ENCODE peak calls at places on chromosome 15, in eight cellular contexts. One of them, this sample, is unnamed.

GRCh38 chr15:77030928-77031375 is 36.0 kb downstream of the PSTPIP1 start:
- DNase-seq in cardiac muscle cell: no peak
- DNase-seq in LoVo: no peak
- DNase-seq in fibroblast of pulmonary artery: no peak
- DNase-seq in C1 segment of cervical spinal cord: no peak
- DNase-seq in stimulated activated CD8-positive, alpha-beta memory T cell treated with anti-CD3 and anti-CD28 coated beads, Interleukin-15, amount 100 ng/mL, for 24 hours: no peak
- DNase-seq in memory B cell: no peak
- DNase-seq in heart left ventricle: peak
- DNase-seq in this sample: no peak

GRCh38 chr15:100463515-100463914 is 65.2 kb downstream of the CERS3 start:
- DNase-seq in heart left ventricle: no peak
- DNase-seq in memory B cell: no peak
- DNase-seq in stimulated activated CD8-positive, alpha-beta memory T cell treated with anti-CD3 and anti-CD28 coated beads, Interleukin-15, amount 100 ng/mL, for 24 hours: no peak
- DNase-seq in cardiac muscle cell: no peak
- DNase-seq in LoVo: peak
- DNase-seq in C1 segment of cervical spinal cord: no peak
- DNase-seq in fibroblast of pulmonary artery: no peak
- DNase-seq in this sample: no peak

GRCh38 chr15:47786371-47786770 is 69.1 kb downstream of the SEMA6D start:
- DNase-seq in heart left ventricle: no peak
- DNase-seq in C1 segment of cervical spinal cord: no peak
- DNase-seq in cardiac muscle cell: no peak
- DNase-seq in memory B cell: no peak
- DNase-seq in stimulated activated CD8-positive, alpha-beta memory T cell treated with anti-CD3 and anti-CD28 coated beads, Interleukin-15, amount 100 ng/mL, for 24 hours: no peak
- DNase-seq in LoVo: no peak
- DNase-seq in fibroblast of pulmonary artery: peak
- DNase-seq in this sample: no peak

GRCh38 chr15:44296625-44297524 is 8.4 kb downstream of the GOLM2 start:
- DNase-seq in memory B cell: no peak
- DNase-seq in fibroblast of pulmonary artery: peak
- DNase-seq in heart left ventricle: no peak
- DNase-seq in C1 segment of cervical spinal cord: no peak
- DNase-seq in stimulated activated CD8-positive, alpha-beta memory T cell treated with anti-CD3 and anti-CD28 coated beads, Interleukin-15, amount 100 ng/mL, for 24 hours: no peak
- DNase-seq in LoVo: peak
- DNase-seq in cardiac muscle cell: peak
- DNase-seq in this sample: peak

GRCh38 chr15:59350421-59350732 is 22.3 kb downstream of the MYO1E start:
- DNase-seq in stimulated activated CD8-positive, alpha-beta memory T cell treated with anti-CD3 and anti-CD28 coated beads, Interleukin-15, amount 100 ng/mL, for 24 hours: no peak
- DNase-seq in LoVo: no peak
- DNase-seq in heart left ventricle: no peak
- DNase-seq in cardiac muscle cell: no peak
- DNase-seq in fibroblast of pulmonary artery: no peak
- DNase-seq in C1 segment of cervical spinal cord: no peak
- DNase-seq in memory B cell: no peak
- DNase-seq in this sample: no peak

GRCh38 chr15:78211189-78211921 is 23.0 kb downstream of the ACSBG1 start:
- DNase-seq in LoVo: no peak
- DNase-seq in stimulated activated CD8-positive, alpha-beta memory T cell treated with anti-CD3 and anti-CD28 coated beads, Interleukin-15, amount 100 ng/mL, for 24 hours: no peak
- DNase-seq in heart left ventricle: no peak
- DNase-seq in memory B cell: no peak
- DNase-seq in C1 segment of cervical spinal cord: no peak
- DNase-seq in cardiac muscle cell: no peak
- DNase-seq in fibroblast of pulmonary artery: peak
- DNase-seq in this sample: no peak

GRCh38 chr15:41585140-41586047 is 26.4 kb downstream of the TYRO3 start:
- DNase-seq in LoVo: no peak
- DNase-seq in fibroblast of pulmonary artery: peak
- DNase-seq in heart left ventricle: peak
- DNase-seq in cardiac muscle cell: peak
- DNase-seq in C1 segment of cervical spinal cord: no peak
- DNase-seq in stimulated activated CD8-positive, alpha-beta memory T cell treated with anti-CD3 and anti-CD28 coated beads, Interleukin-15, amount 100 ng/mL, for 24 hours: no peak
- DNase-seq in memory B cell: peak
- DNase-seq in this sample: peak

GRCh38 chr15:90004671-90005070 is 3.5 kb downstream of the ZNF710 start:
- DNase-seq in heart left ventricle: peak
- DNase-seq in fibroblast of pulmonary artery: peak
- DNase-seq in LoVo: no peak
- DNase-seq in memory B cell: no peak
- DNase-seq in cardiac muscle cell: no peak
- DNase-seq in C1 segment of cervical spinal cord: no peak
- DNase-seq in stimulated activated CD8-positive, alpha-beta memory T cell treated with anti-CD3 and anti-CD28 coated beads, Interleukin-15, amount 100 ng/mL, for 24 hours: no peak
- DNase-seq in this sample: no peak

GRCh38 chr15:91879148-91879547 is 25.6 kb downstream of the SLCO3A1 start:
- DNase-seq in heart left ventricle: no peak
- DNase-seq in cardiac muscle cell: no peak
- DNase-seq in memory B cell: no peak
- DNase-seq in C1 segment of cervical spinal cord: no peak
- DNase-seq in stimulated activated CD8-positive, alpha-beta memory T cell treated with anti-CD3 and anti-CD28 coated beads, Interleukin-15, amount 100 ng/mL, for 24 hours: no peak
- DNase-seq in fibroblast of pulmonary artery: no peak
- DNase-seq in LoVo: no peak
- DNase-seq in this sample: no peak

GRCh38 chr15:100651253-100651652 is 48.9 kb downstream of the ASB7 start:
- DNase-seq in stimulated activated CD8-positive, alpha-beta memory T cell treated with anti-CD3 and anti-CD28 coated beads, Interleukin-15, amount 100 ng/mL, for 24 hours: no peak
- DNase-seq in heart left ventricle: no peak
- DNase-seq in LoVo: no peak
- DNase-seq in cardiac muscle cell: no peak
- DNase-seq in memory B cell: no peak
- DNase-seq in fibroblast of pulmonary artery: peak
- DNase-seq in C1 segment of cervical spinal cord: no peak
- DNase-seq in this sample: no peak

GRCh38 chr15:60255390-60255789 is 142.4 kb downstream of the ANXA2 start:
- DNase-seq in LoVo: peak
- DNase-seq in cardiac muscle cell: no peak
- DNase-seq in memory B cell: no peak
- DNase-seq in stimulated activated CD8-positive, alpha-beta memory T cell treated with anti-CD3 and anti-CD28 coated beads, Interleukin-15, amount 100 ng/mL, for 24 hours: no peak
- DNase-seq in C1 segment of cervical spinal cord: no peak
- DNase-seq in fibroblast of pulmonary artery: no peak
- DNase-seq in heart left ventricle: no peak
- DNase-seq in this sample: peak

GRCh38 chr15:23644829-23645228 is 2.8 kb downstream of the MAGEL2 start:
- DNase-seq in heart left ventricle: no peak
- DNase-seq in C1 segment of cervical spinal cord: no peak
- DNase-seq in stimulated activated CD8-positive, alpha-beta memory T cell treated with anti-CD3 and anti-CD28 coated beads, Interleukin-15, amount 100 ng/mL, for 24 hours: no peak
- DNase-seq in cardiac muscle cell: no peak
- DNase-seq in memory B cell: no peak
- DNase-seq in fibroblast of pulmonary artery: no peak
- DNase-seq in LoVo: no peak
- DNase-seq in this sample: no peak

GRCh38 chr15:92012368-92012629 is 158.8 kb downstream of the SLCO3A1 start:
- DNase-seq in C1 segment of cervical spinal cord: no peak
- DNase-seq in memory B cell: no peak
- DNase-seq in fibroblast of pulmonary artery: no peak
- DNase-seq in heart left ventricle: no peak
- DNase-seq in LoVo: no peak
- DNase-seq in cardiac muscle cell: no peak
- DNase-seq in stimulated activated CD8-positive, alpha-beta memory T cell treated with anti-CD3 and anti-CD28 coated beads, Interleukin-15, amount 100 ng/mL, for 24 hours: no peak
- DNase-seq in this sample: no peak

GRCh38 chr15:32676095-32676643 is 34.7 kb downstream of the SCG5 start:
- DNase-seq in LoVo: no peak
- DNase-seq in cardiac muscle cell: no peak
- DNase-seq in fibroblast of pulmonary artery: no peak
- DNase-seq in heart left ventricle: no peak
- DNase-seq in C1 segment of cervical spinal cord: no peak
- DNase-seq in memory B cell: no peak
- DNase-seq in stimulated activated CD8-positive, alpha-beta memory T cell treated with anti-CD3 and anti-CD28 coated beads, Interleukin-15, amount 100 ng/mL, for 24 hours: no peak
- DNase-seq in this sample: no peak

GRCh38 chr15:42401544-42402478 is 42.5 kb downstream of the CAPN3 start:
- DNase-seq in stimulated activated CD8-positive, alpha-beta memory T cell treated with anti-CD3 and anti-CD28 coated beads, Interleukin-15, amount 100 ng/mL, for 24 hours: no peak
- DNase-seq in C1 segment of cervical spinal cord: no peak
- DNase-seq in cardiac muscle cell: no peak
- DNase-seq in LoVo: no peak
- DNase-seq in fibroblast of pulmonary artery: no peak
- DNase-seq in heart left ventricle: no peak
- DNase-seq in memory B cell: no peak
- DNase-seq in this sample: no peak

GRCh38 chr15:32691316-32692032 is 26.3 kb upstream of the GREM1 start:
- DNase-seq in memory B cell: no peak
- DNase-seq in cardiac muscle cell: no peak
- DNase-seq in fibroblast of pulmonary artery: no peak
- DNase-seq in heart left ventricle: no peak
- DNase-seq in stimulated activated CD8-positive, alpha-beta memory T cell treated with anti-CD3 and anti-CD28 coated beads, Interleukin-15, amount 100 ng/mL, for 24 hours: no peak
- DNase-seq in LoVo: no peak
- DNase-seq in C1 segment of cervical spinal cord: no peak
- DNase-seq in this sample: no peak

GRCh38 chr15:62558640-62559039 is 393.6 kb upstream of the C2CD4B start:
- DNase-seq in C1 segment of cervical spinal cord: no peak
- DNase-seq in stimulated activated CD8-positive, alpha-beta memory T cell treated with anti-CD3 and anti-CD28 coated beads, Interleukin-15, amount 100 ng/mL, for 24 hours: no peak
- DNase-seq in LoVo: no peak
- DNase-seq in memory B cell: no peak
- DNase-seq in heart left ventricle: no peak
- DNase-seq in cardiac muscle cell: no peak
- DNase-seq in fibroblast of pulmonary artery: no peak
- DNase-seq in this sample: no peak

GRCh38 chr15:30675126-30675525 is 49.2 kb downstream of the ARHGAP11B start:
- DNase-seq in LoVo: no peak
- DNase-seq in heart left ventricle: no peak
- DNase-seq in C1 segment of cervical spinal cord: no peak
- DNase-seq in fibroblast of pulmonary artery: peak
- DNase-seq in cardiac muscle cell: no peak
- DNase-seq in memory B cell: no peak
- DNase-seq in stimulated activated CD8-positive, alpha-beta memory T cell treated with anti-CD3 and anti-CD28 coated beads, Interleukin-15, amount 100 ng/mL, for 24 hours: no peak
- DNase-seq in this sample: no peak

GRCh38 chr15:51424780-51425179 is 83.3 kb downstream of the GLDN start:
- DNase-seq in heart left ventricle: no peak
- DNase-seq in cardiac muscle cell: no peak
- DNase-seq in LoVo: no peak
- DNase-seq in fibroblast of pulmonary artery: no peak
- DNase-seq in C1 segment of cervical spinal cord: no peak
- DNase-seq in memory B cell: no peak
- DNase-seq in stimulated activated CD8-positive, alpha-beta memory T cell treated with anti-CD3 and anti-CD28 coated beads, Interleukin-15, amount 100 ng/mL, for 24 hours: no peak
- DNase-seq in this sample: no peak

GRCh38 chr15:59437777-59438574 is at the start of gene FAM81A:
- DNase-seq in memory B cell: peak
- DNase-seq in stimulated activated CD8-positive, alpha-beta memory T cell treated with anti-CD3 and anti-CD28 coated beads, Interleukin-15, amount 100 ng/mL, for 24 hours: peak
- DNase-seq in LoVo: peak
- DNase-seq in fibroblast of pulmonary artery: peak
- DNase-seq in C1 segment of cervical spinal cord: no peak
- DNase-seq in heart left ventricle: peak
- DNase-seq in cardiac muscle cell: peak
- DNase-seq in this sample: peak

GRCh38 chr15:63157891-63158431 is 684 bp upstream of the RPS27L start:
- DNase-seq in stimulated activated CD8-positive, alpha-beta memory T cell treated with anti-CD3 and anti-CD28 coated beads, Interleukin-15, amount 100 ng/mL, for 24 hours: no peak
- DNase-seq in heart left ventricle: peak
- DNase-seq in memory B cell: no peak
- DNase-seq in C1 segment of cervical spinal cord: no peak
- DNase-seq in fibroblast of pulmonary artery: peak
- DNase-seq in LoVo: peak
- DNase-seq in cardiac muscle cell: peak
- DNase-seq in this sample: peak

GRCh38 chr15:75647370-75648155 is at the start of gene SNX33:
- DNase-seq in stimulated activated CD8-positive, alpha-beta memory T cell treated with anti-CD3 and anti-CD28 coated beads, Interleukin-15, amount 100 ng/mL, for 24 hours: no peak
- DNase-seq in heart left ventricle: peak
- DNase-seq in LoVo: peak
- DNase-seq in C1 segment of cervical spinal cord: no peak
- DNase-seq in cardiac muscle cell: peak
- DNase-seq in fibroblast of pulmonary artery: peak
- DNase-seq in memory B cell: peak
- DNase-seq in this sample: peak

GRCh38 chr15:70025413-70026296 is 72.1 kb downstream of the TLE3 start:
- DNase-seq in LoVo: no peak
- DNase-seq in heart left ventricle: no peak
- DNase-seq in fibroblast of pulmonary artery: no peak
- DNase-seq in C1 segment of cervical spinal cord: no peak
- DNase-seq in cardiac muscle cell: no peak
- DNase-seq in stimulated activated CD8-positive, alpha-beta memory T cell treated with anti-CD3 and anti-CD28 coated beads, Interleukin-15, amount 100 ng/mL, for 24 hours: no peak
- DNase-seq in memory B cell: no peak
- DNase-seq in this sample: no peak

GRCh38 chr15:52788099-52788986 is 1.8 kb downstream of the ONECUT1 start:
- DNase-seq in cardiac muscle cell: no peak
- DNase-seq in memory B cell: no peak
- DNase-seq in stimulated activated CD8-positive, alpha-beta memory T cell treated with anti-CD3 and anti-CD28 coated beads, Interleukin-15, amount 100 ng/mL, for 24 hours: no peak
- DNase-seq in LoVo: no peak
- DNase-seq in heart left ventricle: no peak
- DNase-seq in C1 segment of cervical spinal cord: no peak
- DNase-seq in fibroblast of pulmonary artery: no peak
- DNase-seq in this sample: no peak

GRCh38 chr15:76844096-76844495 is 61.0 kb downstream of the SCAPER start:
- DNase-seq in cardiac muscle cell: no peak
- DNase-seq in C1 segment of cervical spinal cord: no peak
- DNase-seq in stimulated activated CD8-positive, alpha-beta memory T cell treated with anti-CD3 and anti-CD28 coated beads, Interleukin-15, amount 100 ng/mL, for 24 hours: no peak
- DNase-seq in fibroblast of pulmonary artery: peak
- DNase-seq in memory B cell: no peak
- DNase-seq in LoVo: no peak
- DNase-seq in heart left ventricle: no peak
- DNase-seq in this sample: no peak

GRCh38 chr15:81293728-81294500 is 30.0 kb downstream of the STARD5 start:
- DNase-seq in cardiac muscle cell: no peak
- DNase-seq in LoVo: no peak
- DNase-seq in fibroblast of pulmonary artery: no peak
- DNase-seq in C1 segment of cervical spinal cord: no peak
- DNase-seq in memory B cell: peak
- DNase-seq in heart left ventricle: no peak
- DNase-seq in stimulated activated CD8-positive, alpha-beta memory T cell treated with anti-CD3 and anti-CD28 coated beads, Interleukin-15, amount 100 ng/mL, for 24 hours: no peak
- DNase-seq in this sample: no peak

GRCh38 chr15:45231061-45231576 is 20.9 kb upstream of the SLC28A2 start:
- DNase-seq in memory B cell: no peak
- DNase-seq in C1 segment of cervical spinal cord: no peak
- DNase-seq in fibroblast of pulmonary artery: no peak
- DNase-seq in cardiac muscle cell: no peak
- DNase-seq in LoVo: no peak
- DNase-seq in stimulated activated CD8-positive, alpha-beta memory T cell treated with anti-CD3 and anti-CD28 coated beads, Interleukin-15, amount 100 ng/mL, for 24 hours: no peak
- DNase-seq in heart left ventricle: no peak
- DNase-seq in this sample: no peak